ENCODE peak calls at places on chromosomes 1 and 21, in four cellular contexts. X is mesendoderm, J is IMR-90, W is H9. V is an unnamed sample.

GRCh38 chr1:207959995-207960745 is 49.2 kb upstream of the CD34 start:
- DNase-seq in X (no peak), J (no peak), W (no peak), V (no peak)

GRCh38 chr1:158998781-158999161 is 10.9 kb upstream of the IFI16 start:
- DNase-seq in X (peak; percentile 68), J (peak; percentile 61), W (no peak), V (peak; percentile 72)

GRCh38 chr21:41396452-41397107 is 29.5 kb upstream of the MX1 start:
- DNase-seq in X (peak; percentile 59), J (no peak), W (peak; percentile 36), V (peak; percentile 17)

GRCh38 chr1:18191868-18192155 is 84.2 kb downstream of the IGSF21 start:
- DNase-seq in X (no peak), J (no peak), W (no peak), V (no peak)

GRCh38 chr1:6384962-6385672 is 8.4 kb downstream of the ACOT7 start:
- DNase-seq in X (no peak), J (no peak), W (no peak), V (no peak)

GRCh38 chr1:94095112-94095637 is 25.8 kb downstream of the ABCA4 start:
- DNase-seq in X (no peak), J (peak; percentile 95), W (no peak), V (peak; percentile 43)

GRCh38 chr1:8374812-8375211 is 56.9 kb downstream of the SLC45A1 start:
- DNase-seq in X (peak; percentile 82), J (peak; percentile 56), W (peak; percentile 62), V (no peak)

GRCh38 chr1:186841599-186841998 is 12.8 kb downstream of the PLA2G4A start:
- DNase-seq in X (no peak), J (peak; percentile 9), W (no peak), V (no peak)

GRCh38 chr21:38819719-38820147 is 14.0 kb downstream of the ETS2 start:
- DNase-seq in X (no peak), J (peak; percentile 77), W (no peak), V (peak; percentile 63)

GRCh38 chr21:46442938-46443337 is 15.8 kb upstream of the DIP2A start:
- DNase-seq in X (no peak), J (no peak), W (no peak), V (no peak)

GRCh38 chr1:160491017-160491416 is 32.0 kb downstream of the SLAMF6 start:
- DNase-seq in X (no peak), J (no peak), W (no peak), V (no peak)

GRCh38 chr1:91913018-91913417 is 27.1 kb upstream of the TGFBR3 start:
- DNase-seq in X (no peak), J (peak; percentile 55), W (no peak), V (no peak)

GRCh38 chr1:32592953-32593352 is 53.7 kb downstream of the ZBTB8A start:
- DNase-seq in X (no peak), J (peak; percentile 71), W (no peak), V (peak; percentile 9)

GRCh38 chr1:224338150-224338838 is 8.3 kb upstream of the NVL start:
- DNase-seq in X (peak; percentile 17), J (no peak), W (no peak), V (no peak)

GRCh38 chr21:15210235-15210678 is 145.5 kb upstream of the NRIP1 start:
- DNase-seq in X (peak; percentile 26), J (no peak), W (peak; percentile 29), V (peak; percentile 27)

GRCh38 chr1:229972600-229973296 is 94.3 kb upstream of the GALNT2 start:
- DNase-seq in X (peak; percentile 61), J (no peak), W (peak; percentile 75), V (no peak)

GRCh38 chr1:41795205-41795762 is 123.4 kb downstream of the HIVEP3 start:
- DNase-seq in X (peak; percentile 19), J (peak; percentile 73), W (no peak), V (peak; percentile 44)

GRCh38 chr1:38925381-38925780 is 16.2 kb downstream of the RHBDL2 start:
- DNase-seq in X (no peak), J (no peak), W (no peak), V (no peak)

GRCh38 chr1:37561794-37562132 is 5.0 kb downstream of the DNALI1 start:
- DNase-seq in X (peak; percentile 64), J (peak; percentile 22), W (peak; percentile 68), V (peak; percentile 47)

GRCh38 chr1:183070923-183071618 is 47.9 kb downstream of the LAMC1 start:
- DNase-seq in X (peak; percentile 65), J (peak; percentile 95), W (no peak), V (peak; percentile 90)

GRCh38 chr1:203508463-203508862 is 14.5 kb downstream of the OPTC start:
- DNase-seq in X (peak; percentile 58), J (no peak), W (peak; percentile 54), V (no peak)
- H2BK5ac ChIP-seq in X (no peak overlapping the region), J (peak overlapping the region; percentile 47), W (no peak overlapping the region), V (no peak overlapping the region)

DNA sequence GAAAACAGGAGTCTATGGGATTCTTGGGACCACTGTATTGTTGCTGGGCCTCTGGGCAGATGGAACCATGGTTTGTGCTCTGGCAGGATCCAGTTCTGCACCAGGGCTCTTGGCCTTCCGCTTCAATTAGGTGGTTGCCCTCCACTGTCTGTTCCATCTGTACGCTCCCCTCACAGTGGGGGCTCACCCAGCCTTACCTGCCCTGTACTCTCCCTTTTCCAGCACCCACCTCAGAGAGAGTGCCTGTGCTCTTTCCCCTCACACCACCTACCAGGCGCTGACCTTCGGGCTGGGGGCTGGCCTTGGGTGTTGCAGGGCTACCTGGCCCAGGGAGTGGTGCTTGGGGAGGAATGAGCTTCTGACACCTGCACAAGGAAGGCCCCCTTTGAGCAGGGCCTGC is 7.5 kb downstream of the PKNOX1 start:
- DNase-seq in X (no peak), J (no peak), W (no peak), V (no peak)
- H2BK5ac ChIP-seq in X (no peak overlapping the region), J (no peak overlapping the region), W (no peak overlapping the region), V (no peak overlapping the region)

DNA sequence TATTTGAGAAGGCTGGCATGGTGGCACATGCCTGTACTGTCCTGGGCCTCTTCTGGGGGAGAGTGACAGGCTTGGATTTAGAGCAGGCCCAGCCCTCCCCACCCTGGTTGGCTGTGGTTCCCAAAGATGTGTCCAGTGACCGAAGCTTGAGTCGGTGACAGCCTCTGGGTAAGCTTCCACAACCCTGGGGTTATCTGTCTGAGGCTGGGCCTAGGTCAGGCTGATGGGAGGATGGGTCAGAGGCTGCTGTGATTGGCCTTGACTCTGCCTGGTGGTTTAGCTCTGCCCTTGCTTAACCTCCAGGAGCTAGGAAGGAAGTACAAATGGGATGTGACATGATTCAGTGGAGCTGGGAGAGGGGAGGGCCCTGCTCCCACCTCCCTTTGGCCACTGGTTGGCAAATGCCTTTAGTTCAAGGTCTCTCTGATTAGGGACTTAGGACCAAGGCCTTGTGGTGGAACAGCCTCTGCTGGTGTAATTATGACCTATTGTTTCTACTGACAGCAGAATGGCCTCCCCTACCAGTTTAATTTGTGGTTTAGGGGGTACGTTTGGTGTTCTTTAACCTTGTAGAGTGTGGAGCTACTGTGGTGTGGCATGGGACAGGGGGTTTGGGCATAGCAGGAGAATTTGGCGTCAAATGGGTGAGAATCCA is 16.6 kb downstream of the NUDC start:
- DNase-seq in X (no peak), J (no peak), W (no peak), V (no peak)
- H2BK5ac ChIP-seq in X (no peak overlapping the region), J (no peak overlapping the region), W (no peak overlapping the region), V (no peak overlapping the region)

DNA sequence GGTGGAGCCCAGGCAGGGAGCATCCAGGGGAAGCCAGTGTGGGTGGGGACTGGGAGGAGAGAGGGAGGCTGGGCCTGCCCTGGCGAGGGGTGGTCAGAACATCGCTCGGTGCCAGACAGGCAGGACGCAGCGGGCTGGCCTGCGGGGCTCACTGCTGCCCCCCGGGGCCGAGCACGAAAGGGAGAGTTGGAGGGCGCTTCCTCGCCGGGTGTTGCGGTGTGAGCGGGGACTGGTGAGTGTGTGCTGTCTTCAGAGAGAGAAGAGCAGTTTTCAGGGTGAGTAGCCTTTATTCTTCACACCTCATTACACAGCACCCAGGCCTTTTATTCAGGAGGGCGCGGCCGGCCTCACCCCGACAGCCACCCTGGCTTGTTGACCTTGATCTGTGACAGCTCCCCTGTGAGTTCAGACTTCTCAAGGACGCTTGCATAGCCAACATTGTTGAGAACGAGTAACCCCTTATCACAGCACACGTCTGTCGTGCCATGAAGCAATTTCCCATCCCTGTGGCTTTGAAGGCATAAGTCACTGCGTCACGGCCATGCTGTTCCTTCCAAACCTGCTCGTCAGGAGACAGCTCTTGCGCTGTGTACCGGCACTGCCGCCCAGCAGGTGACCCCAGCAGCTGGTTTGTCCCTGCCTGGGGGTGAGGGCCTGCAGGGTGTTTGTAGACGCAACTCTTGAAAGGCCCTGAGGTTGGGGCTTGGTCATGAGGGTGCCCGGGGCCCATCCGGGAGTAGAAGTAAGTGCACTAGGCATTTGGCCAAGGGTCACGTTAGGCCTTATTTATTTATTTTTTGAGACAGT is 54.6 kb downstream of the PRKCZ start:
- DNase-seq in X (peak; percentile 36), J (peak; percentile 30), W (peak; percentile 65), V (no peak)
- H2BK5ac ChIP-seq in X (no peak overlapping the region), J (no peak overlapping the region), W (no peak overlapping the region), V (no peak overlapping the region)

GRCh38 chr1:151501474-151501873 is 9.7 kb upstream of the CGN start:
- DNase-seq in X (peak; percentile 65), J (no peak), W (no peak), V (no peak)

GRCh38 chr1:151502035-151502728 is 9.0 kb upstream of the CGN start:
- DNase-seq in X (no peak), J (no peak), W (no peak), V (no peak)

GRCh38 chr1:151502859-151503509 is 8.2 kb upstream of the CGN start:
- DNase-seq in X (no peak), J (no peak), W (no peak), V (no peak)

GRCh38 chr1:151499355-151499754 is 11.8 kb upstream of the CGN start:
- DNase-seq in X (no peak), J (no peak), W (no peak), V (no peak)

DNA sequence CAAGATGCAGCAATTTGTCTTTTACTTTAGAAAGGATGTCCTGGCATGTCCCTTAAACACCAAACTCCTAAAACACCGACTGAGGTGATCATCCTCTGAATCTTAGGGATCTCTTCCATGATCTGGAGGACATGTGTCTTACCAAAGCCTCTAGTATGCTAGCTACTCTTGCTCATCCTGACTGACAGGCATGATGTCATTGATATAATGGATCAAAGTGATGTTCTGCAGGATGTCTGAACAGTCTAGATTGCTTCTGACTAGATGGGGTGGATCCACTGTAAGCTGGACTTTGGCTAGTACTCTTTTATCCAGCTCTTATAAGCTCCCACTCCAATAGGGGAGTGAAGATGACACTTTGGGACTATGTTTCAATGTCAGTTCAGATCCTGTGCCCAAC is 11.3 kb upstream of the CGN start:
- DNase-seq in X (no peak), J (no peak), W (no peak), V (no peak)
- H2BK5ac ChIP-seq in X (no peak overlapping the region), J (no peak overlapping the region), W (no peak overlapping the region), V (no peak overlapping the region)

GRCh38 chr1:30649321-30649991 is 73.9 kb downstream of the MATN1 start:
- DNase-seq in X (no peak), J (no peak), W (no peak), V (no peak)
- H2BK5ac ChIP-seq in X (no peak overlapping the region), J (no peak overlapping the region), W (no peak overlapping the region), V (no peak overlapping the region)

V was measured in mesenchymal stem cell.